ENCODE peak calls at places on chromosomes 13 and 19, in four cellular contexts. W is activated CD8-positive, alpha-beta T cell treated with anti-CD3 and anti-CD28 coated beads for 36 hours; B is NCI-H2029 treated with DMSO at 0.1 percent for 48 hours; D is HuH-7. R is an unnamed sample.

GRCh38 chr19:11437955-11438354 is 2.5 kb downstream of the PRKCSH start:
- DNase-seq in W (no peak), D (no peak), B (no peak), R (no peak)

GRCh38 chr19:50794074-50794777 is 4.0 kb downstream of the ACP4 start:
- DNase-seq in B (no peak), W (peak), D (no peak), R (no peak)

GRCh38 chr13:65613004-65613403 is 1617.1 kb downstream of the PCDH9 start:
- DNase-seq in D (no peak), W (no peak), B (no peak), R (no peak)

GRCh38 chr13:109999659-110000533 is 213.5 kb upstream of the IRS2 start:
- DNase-seq in B (no peak), D (no peak), W (no peak), R (no peak)

GRCh38 chr19:39406656-39407393 is at the start of gene ZFP36:
- DNase-seq in B (no peak), D (peak), W (peak), R (peak)

GRCh38 chr13:99859178-99860177 is 112.1 kb downstream of the ZIC5 start:
- DNase-seq in W (peak), D (no peak), B (no peak), R (peak)

GRCh38 chr13:89465366-89465765 is 1794.2 kb downstream of the SLITRK5 start:
- DNase-seq in B (no peak), W (no peak), D (no peak), R (no peak)

GRCh38 chr13:21025539-21025938 is 35.8 kb downstream of the LATS2 start:
- DNase-seq in B (no peak), W (no peak), D (no peak), R (no peak)

GRCh38 chr19:11254662-11255061 is 7.7 kb downstream of the DOCK6 start:
- DNase-seq in D (no peak), B (no peak), W (no peak), R (no peak)

GRCh38 chr19:36198116-36198515 is 16.3 kb downstream of the ZNF565 start:
- DNase-seq in W (no peak), B (no peak), D (no peak), R (no peak)

GRCh38 chr19:44741841-44742352 is 6.6 kb upstream of the BCL3 start:
- DNase-seq in D (peak), W (peak), B (peak), R (peak)

GRCh38 chr19:53037101-53038097 is 7.1 kb upstream of the ERVV-2 start:
- DNase-seq in W (peak), B (no peak), D (no peak), R (peak)

GRCh38 chr19:5352229-5352763 is 11.7 kb upstream of the PTPRS start:
- DNase-seq in D (no peak), W (no peak), B (no peak), R (no peak)

GRCh38 chr19:49597703-49597974 is 6.7 kb downstream of the PRR12 start:
- DNase-seq in D (no peak), B (no peak), W (no peak), R (no peak)

GRCh38 chr13:36298535-36299068 is 988 bp upstream of the CCDC169 start:
- DNase-seq in B (no peak), W (no peak), D (no peak), R (no peak)

GRCh38 chr13:42594577-42595571 is 20.9 kb downstream of the TNFSF11 start:
- DNase-seq in D (peak), B (peak), W (peak), R (peak)

GRCh38 chr13:73060251-73061160 is 1.7 kb downstream of the KLF5 start:
- DNase-seq in B (no peak), W (no peak), D (no peak), R (no peak)

GRCh38 chr13:106570354-106570822 is 2.5 kb upstream of the ARGLU1 start:
- DNase-seq in B (no peak), D (peak), W (peak), R (no peak)

GRCh38 chr19:56705939-56706338 is 34.4 kb upstream of the ZNF835 start:
- DNase-seq in D (no peak), B (no peak), W (no peak), R (no peak)

GRCh38 chr13:22108283-22108897 is 437.5 kb downstream of the FGF9 start:
- DNase-seq in D (no peak), W (no peak), B (no peak), R (no peak)

GRCh38 chr19:8575467-8575997 is 1.7 kb downstream of the MYO1F start:
- DNase-seq in D (no peak), B (no peak), W (peak), R (no peak)